ENCODE peak calls at places on chromosome 19, in four cellular contexts. A is CD8-positive, alpha-beta memory T cell; R is colonic mucosa; I is left ventricle myocardium inferior. T is an unnamed sample. For H3K4me1 and H3K9me3, the result is how much of the 10 kb centered on the place peaks cover.

GRCh38 chr19:8214802-8215201 is 5.6 kb downstream of the CERS4 start:
- DNase-seq in A (no peak), R (no peak), I (no peak), T (no peak)

GRCh38 chr19:38264486-38265212 is at the start of gene SPINT2:
- DNase-seq in A (no peak), R (no peak), I (no peak), T (no peak)

GRCh38 chr19:7699422-7700127 is 2.4 kb downstream of the FCER2 start:
- DNase-seq in A (no peak), R (no peak), I (no peak), T (no peak)

GRCh38 chr19:13848811-13849241 is 28.1 kb upstream of the NANOS3 start:
- DNase-seq in A (no peak), R (peak), I (no peak), T (no peak)

GRCh38 chr19:23673132-23673531 is 13.9 kb downstream of the ZNF675 start:
- DNase-seq in A (no peak), R (no peak), I (no peak), T (no peak)

GRCh38 chr19:4987692-4988370 is 18.9 kb downstream of the KDM4B start:
- DNase-seq in A (no peak), R (no peak), I (no peak), T (no peak)

GRCh38 chr19:2602391-2603181 is 99.9 kb downstream of the GNG7 start:
- DNase-seq in A (no peak), R (peak), I (peak), T (no peak)

GRCh38 chr19:44164327-44164672 is 600 bp upstream of the ZNF226 start:
- DNase-seq in A (no peak), R (peak), I (no peak), T (no peak)

GRCh38 chr19:39996218-39996810 is 546 bp upstream of the ZNF546 start:
- DNase-seq in A (no peak), R (no peak), I (no peak), T (no peak)

DNA sequence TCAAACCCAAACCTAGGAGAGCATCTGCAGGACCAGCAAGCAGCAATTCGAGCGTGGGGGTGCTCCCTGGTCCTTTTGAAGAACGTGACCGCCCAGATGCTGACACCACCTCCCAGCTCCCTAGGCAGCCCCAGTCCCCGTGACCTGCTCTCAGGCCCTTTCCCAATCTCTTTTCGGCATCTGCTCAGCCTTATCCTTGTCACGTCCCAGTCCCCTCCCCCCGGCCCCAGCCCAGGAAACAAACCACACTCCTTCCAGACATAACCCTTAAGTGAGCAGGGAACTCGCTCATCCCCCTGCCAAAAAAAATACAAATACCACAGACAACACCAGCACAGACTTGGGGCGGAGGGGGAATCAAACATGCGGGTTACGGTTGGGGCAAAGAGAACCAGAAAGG is 3.3 kb downstream of the MLLT1 start:
- DNase-seq in A (no peak), R (peak), I (peak), T (no peak)
- H3K4me1 ChIP-seq in A (under half), R (under half), I (half or more), T (under half)

DNA sequence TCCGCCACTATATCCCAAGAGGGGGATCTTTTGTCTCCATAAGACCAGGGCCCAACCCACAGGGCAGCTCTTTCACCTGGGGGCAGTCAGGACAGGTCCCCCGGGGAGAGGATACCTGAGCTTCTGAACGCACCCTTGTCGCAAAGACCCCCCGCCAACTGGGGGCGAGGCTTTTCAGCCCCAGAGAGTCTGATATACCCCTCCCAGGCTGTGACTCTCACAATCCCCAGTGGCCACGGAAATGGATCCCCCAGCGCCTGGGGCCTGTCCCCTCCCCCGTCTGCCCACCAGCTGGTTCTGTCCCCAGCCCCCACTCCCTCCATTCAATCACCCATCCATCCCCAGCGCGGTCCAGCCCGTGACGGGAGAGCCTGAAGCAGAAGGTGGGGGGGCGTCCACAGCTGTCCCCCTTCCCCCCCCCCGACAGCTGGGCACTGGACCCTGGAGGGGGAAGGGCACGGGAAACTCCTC is 858 bp downstream of the DOCK6 start:
- DNase-seq in A (no peak), R (no peak), I (no peak), T (no peak)
- H3K4me3 ChIP-seq in A (no peak), R (peak), I (peak), T (peak)

GRCh38 chr19:51524661-51525264 is 6.7 kb downstream of the SIGLEC6 start:
- DNase-seq in A (no peak), R (no peak), I (no peak), T (no peak)
- H3K9me3 ChIP-seq in A (under half), R (under half), I (under half), T (under half)

GRCh38 chr19:6516018-6516658 is 14.0 kb upstream of the TUBB4A start:
- DNase-seq in A (peak), R (peak), I (peak), T (peak)
- H3K4me1 ChIP-seq in A (under half), R (under half), I (under half), T (under half)

GRCh38 chr19:48512504-48513288 is 1.1 kb upstream of the LMTK3 start:
- DNase-seq in A (peak), R (no peak), I (no peak), T (no peak)
- H3K4me3 ChIP-seq in A (peak), R (peak), I (peak), T (peak)

GRCh38 chr19:53015159-53015558 is 1.4 kb downstream of the ERVV-1 start:
- DNase-seq in A (no peak), R (no peak), I (no peak), T (no peak)

GRCh38 chr19:53015730-53016129 is 2.0 kb downstream of the ERVV-1 start:
- DNase-seq in A (no peak), R (no peak), I (no peak), T (no peak)

DNA sequence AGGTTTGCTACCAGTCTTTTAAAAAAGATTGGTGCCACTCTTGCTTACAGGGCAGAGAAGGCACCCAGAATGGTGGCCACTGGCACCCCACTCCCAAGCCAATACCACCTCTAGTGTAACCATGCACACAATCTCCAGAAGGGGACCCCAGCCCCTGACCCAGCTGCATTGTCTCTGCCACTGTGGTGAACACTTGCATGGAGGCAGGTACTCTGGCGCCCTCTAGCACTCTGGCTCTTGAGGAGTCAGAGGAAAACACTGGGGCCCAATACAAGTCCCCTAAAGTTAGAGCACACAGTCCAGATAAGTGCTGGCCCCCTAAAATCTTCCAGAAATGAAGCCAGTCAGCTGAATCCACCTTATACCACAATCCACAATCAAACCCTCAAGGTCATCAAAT is 6.0 kb downstream of the ERVV-1 start:
- DNase-seq in A (no peak), R (peak), I (no peak), T (no peak)
- H3K9me3 ChIP-seq in A (under half), R (under half), I (under half), T (under half)

GRCh38 chr19:46926201-46927071 is 65.6 kb downstream of the ARHGAP35 start:
- DNase-seq in A (no peak), R (no peak), I (no peak), T (no peak)

GRCh38 chr19:46927893-46928292 is 67.1 kb downstream of the ARHGAP35 start:
- DNase-seq in A (no peak), R (no peak), I (no peak), T (no peak)

GRCh38 chr19:46927106-46927505 is 66.3 kb downstream of the ARHGAP35 start:
- DNase-seq in A (no peak), R (no peak), I (no peak), T (no peak)

GRCh38 chr19:46931197-46931596 is 70.4 kb downstream of the ARHGAP35 start:
- DNase-seq in A (no peak), R (no peak), I (no peak), T (no peak)

GRCh38 chr19:46928951-46929350 is 68.2 kb downstream of the ARHGAP35 start:
- DNase-seq in A (no peak), R (no peak), I (no peak), T (no peak)
- H3K4me1 ChIP-seq in A (half or more), R (under half), I (half or more), T (under half)

T was measured in Caco-2.